ENCODE peak calls at places on chromosomes 16 and 17, in five cellular contexts. L is NCI-H2081, U is NCI-H69, P is left cardiac atrium, G is NCI-H1092. C is an unnamed sample.

GRCh38 chr17:39739885-39740356 is 2.2 kb downstream of the GRB7 start:
- DNase-seq in L (peak), U (peak), P (no peak), G (no peak), C (no peak)

GRCh38 chr16:81786868-81787267 is 7.8 kb downstream of the PLCG2 start:
- DNase-seq in L (no peak), U (no peak), P (no peak), G (no peak), C (no peak)

GRCh38 chr16:66605177-66605999 is 884 bp downstream of the CMTM3 start:
- DNase-seq in L (no peak), U (peak), P (peak), G (no peak), C (no peak)

GRCh38 chr17:65514082-65514481 is 47.4 kb downstream of the AXIN2 start:
- DNase-seq in L (no peak), U (no peak), P (no peak), G (no peak), C (no peak)

GRCh38 chr17:56891751-56892150 is 22.1 kb downstream of the TRIM25 start:
- DNase-seq in L (no peak), U (no peak), P (peak), G (no peak), C (no peak)

GRCh38 chr17:64657610-64658125 is 4.4 kb downstream of the SMURF2 start:
- DNase-seq in L (no peak), U (no peak), P (no peak), G (no peak), C (no peak)

GRCh38 chr16:17138801-17139200 is 332.0 kb downstream of the XYLT1 start:
- DNase-seq in L (no peak), U (no peak), P (no peak), G (no peak), C (no peak)

GRCh38 chr17:22512997-22513538 is 820.7 kb downstream of the KCNJ18 start:
- DNase-seq in L (no peak), U (no peak), P (no peak), G (no peak), C (no peak)

GRCh38 chr16:62041401-62041800 is 5.2 kb upstream of the CDH8 start:
- DNase-seq in L (peak), U (peak), P (no peak), G (no peak), C (no peak)

GRCh38 chr17:82200743-82201497 is 11.7 kb downstream of the CCDC57 start:
- DNase-seq in L (peak), U (peak), P (no peak), G (no peak), C (no peak)

GRCh38 chr17:64192588-64192987 is 62.6 kb upstream of the ERN1 start:
- DNase-seq in L (no peak), U (no peak), P (no peak), G (no peak), C (no peak)

GRCh38 chr16:59042296-59042695 is 308.2 kb upstream of the GOT2 start:
- DNase-seq in L (no peak), U (no peak), P (no peak), G (no peak), C (no peak)

GRCh38 chr16:86872833-86873232 is 294.5 kb downstream of the FOXL1 start:
- DNase-seq in L (no peak), U (no peak), P (no peak), G (no peak), C (no peak)

GRCh38 chr17:73431401-73432205 is 119.8 kb upstream of the CDC42EP4 start:
- DNase-seq in L (no peak), U (no peak), P (no peak), G (no peak), C (no peak)

GRCh38 chr16:89842471-89843408 is 14.5 kb downstream of the SPIRE2 start:
- DNase-seq in L (peak), U (no peak), P (no peak), G (no peak), C (no peak)